ENCODE peak calls at places on chromosome 7, in five cellular contexts. H, D, R, I and N are unnamed samples.
A peak's percentile ranks its signal among the peaks of the same experiment; 100 is the strongest.

GRCh38 chr7:135998081-135998480 is 20.9 kb upstream of the MTPN start:
- DNase-seq in H (no peak), D (no peak), R (no peak), I (no peak), N (no peak)

GRCh38 chr7:73907554-73908122 is 46.7 kb downstream of the TMEM270 start:
- DNase-seq in H (no peak), D (no peak), R (no peak), I (no peak), N (peak; percentile 50)

GRCh38 chr7:98683514-98683913 is 66.4 kb downstream of the NPTX2 start:
- DNase-seq in H (no peak), D (no peak), R (no peak), I (no peak), N (no peak)

GRCh38 chr7:13181221-13181620 is 493.8 kb downstream of the ARL4A start:
- DNase-seq in H (no peak), D (no peak), R (no peak), I (no peak), N (no peak)

GRCh38 chr7:38375453-38375852 is 102.0 kb upstream of the TARP start:
- DNase-seq in H (no peak), D (no peak), R (no peak), I (no peak), N (no peak)

GRCh38 chr7:96093435-96093834 is 228.5 kb downstream of the SLC25A13 start:
- DNase-seq in H (no peak), D (no peak), R (no peak), I (no peak), N (no peak)

GRCh38 chr7:29319719-29320521 is 125.3 kb downstream of the CHN2 start:
- DNase-seq in H (no peak), D (no peak), R (no peak), I (peak; percentile 7), N (no peak)

GRCh38 chr7:66964391-66964790 is 31.0 kb downstream of the SBDS start:
- DNase-seq in H (no peak), D (no peak), R (no peak), I (no peak), N (no peak)

GRCh38 chr7:47506716-47507354 is 75.1 kb downstream of the TNS3 start:
- DNase-seq in H (no peak), D (no peak), R (no peak), I (no peak), N (no peak)

GRCh38 chr7:4154882-4155281 is 527.2 kb upstream of the FOXK1 start:
- DNase-seq in H (no peak), D (no peak), R (no peak), I (no peak), N (no peak)

GRCh38 chr7:104328970-104329825 is 795 bp downstream of the LHFPL3 start:
- DNase-seq in H (no peak), D (no peak), R (no peak), I (no peak), N (no peak)

GRCh38 chr7:68321076-68321639 is 1277.1 kb upstream of the AUTS2 start:
- DNase-seq in H (no peak), D (no peak), R (no peak), I (no peak), N (peak; percentile 68)

GRCh38 chr7:74587435-74588126 is 69.9 kb upstream of the GTF2I start:
- DNase-seq in H (no peak), D (peak; percentile 81), R (peak; percentile 70), I (peak; percentile 91), N (peak; percentile 95)

GRCh38 chr7:150799741-150800575 is at the start of gene TMEM176B:
- DNase-seq in H (no peak), D (peak; percentile 76), R (no peak), I (no peak), N (peak; percentile 78)

GRCh38 chr7:98934267-98934666 is 55.9 kb downstream of the TRRAP start:
- DNase-seq in H (no peak), D (no peak), R (no peak), I (no peak), N (no peak)

GRCh38 chr7:97454636-97455035 is 277.2 kb upstream of the TAC1 start:
- DNase-seq in H (no peak), D (no peak), R (no peak), I (no peak), N (no peak)

GRCh38 chr7:114711244-114711643 is 210.7 kb upstream of the MDFIC start:
- DNase-seq in H (no peak), D (no peak), R (no peak), I (no peak), N (no peak)

GRCh38 chr7:27636326-27637006 is 26.2 kb downstream of the HIBADH start:
- DNase-seq in H (no peak), D (no peak), R (no peak), I (peak; percentile 23), N (no peak)

GRCh38 chr7:26723140-26723539 is 141.2 kb downstream of the SKAP2 start:
- DNase-seq in H (no peak), D (no peak), R (no peak), I (no peak), N (no peak)

GRCh38 chr7:88638583-88638982 is 120.9 kb upstream of the ZNF804B start:
- DNase-seq in H (no peak), D (no peak), R (no peak), I (no peak), N (no peak)

GRCh38 chr7:28953628-28954027 is 4.5 kb downstream of the TRIL start:
- DNase-seq in H (no peak), D (no peak), R (no peak), I (no peak), N (no peak)

GRCh38 chr7:32393861-32394260 is 96.3 kb downstream of the LSM5 start:
- DNase-seq in H (no peak), D (no peak), R (no peak), I (no peak), N (no peak)

GRCh38 chr7:131219277-131220041 is 108.2 kb upstream of the MKLN1 start:
- DNase-seq in H (no peak), D (peak; percentile 24), R (no peak), I (peak; percentile 56), N (peak; percentile 89)

GRCh38 chr7:143458263-143458662 is 15.0 kb downstream of the TAS2R60 start:
- DNase-seq in H (no peak), D (no peak), R (no peak), I (peak; percentile 31), N (no peak)

GRCh38 chr7:100604976-100605911 is 3.1 kb downstream of the PCOLCE start:
- DNase-seq in H (no peak), D (peak; percentile 70), R (peak; percentile 72), I (no peak), N (peak; percentile 80)

GRCh38 chr7:77427996-77428603 is 12.0 kb upstream of the GSAP start:
- DNase-seq in H (no peak), D (peak; percentile 19), R (no peak), I (no peak), N (no peak)

GRCh38 chr7:39321909-39322498 is 244.2 kb upstream of the YAE1 start:
- DNase-seq in H (no peak), D (no peak), R (no peak), I (no peak), N (no peak)

GRCh38 chr7:131602994-131603372 is 46.6 kb upstream of the PODXL start:
- DNase-seq in H (no peak), D (no peak), R (no peak), I (no peak), N (no peak)

DNA sequence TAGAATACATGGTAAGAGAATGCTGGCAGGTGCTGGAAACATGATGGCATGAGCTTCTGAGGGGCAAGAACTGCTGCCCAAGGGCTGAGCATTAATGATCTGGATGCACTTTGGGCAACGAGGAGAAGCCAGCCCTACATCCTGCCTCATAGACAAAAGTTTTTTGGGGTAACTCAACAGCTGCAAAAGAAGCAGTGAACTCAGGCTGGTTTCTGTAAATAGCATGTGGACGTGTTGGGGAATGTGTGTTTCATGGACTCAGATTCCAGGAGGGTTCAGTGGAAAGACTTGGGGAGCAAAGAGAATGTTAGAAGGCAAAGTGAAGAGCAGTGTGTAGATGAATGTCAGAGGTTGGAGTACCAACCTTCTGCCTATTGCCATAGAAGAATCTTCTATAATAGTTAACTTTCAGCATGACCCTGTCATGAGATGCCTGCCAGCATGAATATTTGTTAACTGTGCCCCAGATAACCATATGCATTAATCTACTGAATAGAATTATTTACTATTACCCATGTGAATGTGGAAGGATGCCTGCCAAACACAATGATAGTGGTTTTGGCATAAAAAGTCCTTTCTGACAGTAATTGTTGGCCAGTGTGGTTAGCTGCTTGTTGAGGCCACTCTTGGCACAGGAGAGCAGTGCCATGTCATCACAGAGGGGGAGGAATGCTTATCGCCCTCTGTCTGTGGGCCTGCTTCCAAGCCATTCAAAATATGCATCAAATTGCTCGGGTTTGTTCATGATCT is 165.6 kb downstream of the WNT2 start:
- DNase-seq in H (no peak), D (no peak), R (no peak), I (peak; percentile 32), N (no peak)
- H3K27ac ChIP-seq in H (no peak overlapping the region), D (no peak overlapping the region), R (no peak overlapping the region), I (peak overlapping the region; percentile 57), N (no peak overlapping the region)

GRCh38 chr7:112550468-112551060 is 69.8 kb downstream of the LSMEM1 start:
- DNase-seq in H (no peak), D (no peak), R (peak; percentile 68), I (peak; percentile 73), N (no peak)

GRCh38 chr7:112556633-112557032 is 75.8 kb downstream of the LSMEM1 start:
- DNase-seq in H (no peak), D (no peak), R (no peak), I (no peak), N (no peak)

DNA sequence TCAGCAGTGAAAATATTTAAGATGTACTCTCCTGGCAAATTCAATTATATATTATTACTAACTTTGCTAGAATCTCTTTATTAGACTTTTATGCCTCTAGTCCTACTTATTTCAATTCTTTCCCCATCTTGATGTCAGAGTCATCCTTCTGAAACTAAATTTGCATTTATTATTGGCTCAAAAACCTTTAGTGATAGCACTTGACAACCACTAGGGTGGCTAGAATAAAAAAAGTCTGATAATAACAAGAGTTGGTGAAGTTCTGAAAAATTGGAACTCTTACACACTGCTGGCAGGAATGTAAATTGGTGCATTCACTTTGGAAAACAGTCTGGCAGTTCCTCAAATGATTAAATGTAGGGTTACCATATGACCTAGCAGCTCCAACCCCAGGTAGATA is 73.8 kb downstream of the LSMEM1 start:
- DNase-seq in H (no peak), D (no peak), R (no peak), I (no peak), N (no peak)
- TF ChIP-seq CTCF in H (no peak), D (no peak), R (no peak), I (no peak), N (no peak)

DNA sequence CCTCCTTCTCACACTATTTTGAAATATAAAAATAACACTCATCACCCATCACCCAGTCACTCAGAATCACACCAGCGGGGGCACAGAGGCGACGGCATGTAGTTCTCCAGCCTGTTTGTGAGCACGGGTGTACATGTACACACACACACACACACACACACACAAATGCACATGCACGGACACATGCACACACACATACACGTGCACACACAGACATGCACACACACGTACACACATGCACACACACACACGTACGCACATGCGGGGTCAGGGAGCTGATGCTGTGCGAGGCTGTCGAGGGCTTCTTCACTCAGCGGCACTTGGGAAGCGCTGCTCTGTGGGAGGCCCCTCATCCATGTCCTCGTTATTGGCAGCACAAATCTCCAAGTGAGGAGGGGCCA is 178.8 kb downstream of the ELFN1 start:
- DNase-seq in H (no peak), D (no peak), R (no peak), I (no peak), N (no peak)
- TF ChIP-seq EP300 in H (no peak), D (no peak), R (no peak), I (no peak), N (no peak)

DNA sequence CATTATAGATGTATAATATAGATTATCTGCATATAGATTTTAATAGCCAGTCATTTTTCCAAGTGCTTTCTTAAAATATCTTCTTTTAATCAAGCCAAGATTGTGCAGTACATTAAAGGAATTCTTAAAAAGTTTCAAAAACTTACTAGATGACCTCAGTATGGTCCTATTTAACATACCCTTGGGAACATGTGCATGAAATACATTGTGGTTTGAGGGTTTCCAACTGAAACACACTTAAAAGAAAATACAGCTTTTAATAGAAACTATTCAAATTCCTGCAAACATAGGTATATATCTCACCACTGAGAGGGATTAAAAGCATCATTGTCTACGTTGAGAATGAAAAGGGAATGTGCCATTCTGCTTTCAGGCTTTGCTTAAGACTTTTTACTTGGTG is 364.9 kb downstream of the SUGCT start:
- DNase-seq in H (no peak), D (no peak), R (no peak), I (no peak), N (no peak)
- H3K27ac ChIP-seq in H (no peak overlapping the region), D (no peak overlapping the region), R (no peak overlapping the region), I (no peak overlapping the region), N (no peak overlapping the region)